ENCODE peak calls at places on chromosomes 5 and 9, in four cellular contexts. S, F, K and T are unnamed samples.

GRCh38 chr5:169243651-169244422 is 57.1 kb downstream of the SLIT3 start:
- DNase-seq in S (no peak), F (no peak), K (no peak), T (no peak)

GRCh38 chr9:133349965-133350624 is 2.1 kb downstream of the RPL7A start:
- DNase-seq in S (no peak), F (no peak), K (no peak), T (no peak)

GRCh38 chr5:83987513-83988292 is 267.0 kb upstream of the HAPLN1 start:
- DNase-seq in S (no peak), F (no peak), K (no peak), T (no peak)

GRCh38 chr5:143921525-143922311 is 109.8 kb downstream of the HMHB1 start:
- DNase-seq in S (no peak), F (no peak), K (no peak), T (no peak)

GRCh38 chr9:83062653-83063527 is at the start of gene RASEF:
- DNase-seq in S (peak; percentile 14), F (no peak), K (peak; percentile 86), T (peak; percentile 87)

GRCh38 chr5:28301676-28302075 is 1263.3 kb upstream of the CDH9 start:
- DNase-seq in S (no peak), F (peak; percentile 5), K (no peak), T (no peak)

GRCh38 chr5:13972029-13972428 is 27.5 kb upstream of the DNAH5 start:
- DNase-seq in S (no peak), F (no peak), K (no peak), T (peak; percentile 21)

GRCh38 chr5:154236-154635 is 37.1 kb upstream of the LRRC14B start:
- DNase-seq in S (no peak), F (no peak), K (peak; percentile 50), T (peak; percentile 53)

GRCh38 chr5:98433022-98433421 is 340.4 kb upstream of the RGMB start:
- DNase-seq in S (no peak), F (no peak), K (no peak), T (no peak)